ENCODE peak calls at places on chromosomes 5 and 9, in ten cellular contexts. C is activated CD4-positive, alpha-beta T cell treated with anti-CD3 and anti-CD28 coated beads, Interleukin-2, amount 10 ng/mL, durations not matched to agents 7 days and 5 days; Y is IMR-90; K is epithelial cell of proximal tubule; Q is PC-3; D is COR-L47; R is CD8-positive, alpha-beta T cell; O is endothelial cell; W is T47D; J is hypothalamus. P is an unnamed sample.
A peak's percentile ranks its signal among the peaks of the same experiment; 100 is the strongest.

GRCh38 chr9:133701321-133701980 is 36.7 kb downstream of the SARDH start:
- DNase-seq in Q (no peak), R (peak; percentile 23), O (no peak), K (no peak), Y (no peak), D (no peak), W (no peak), J (peak; percentile 32), C (peak; percentile 30), P (no peak)

GRCh38 chr9:36317766-36318165 is 59.5 kb upstream of the GNE start:
- DNase-seq in Y (no peak), K (peak; percentile 67), R (no peak), O (no peak), Q (peak; percentile 93), C (no peak), D (peak; percentile 18), J (peak; percentile 13), W (no peak), P (no peak)

GRCh38 chr5:180491496-180491895 is 2.7 kb upstream of the CNOT6 start:
- DNase-seq in O (no peak), Y (no peak), C (no peak), J (no peak), Q (no peak), W (no peak), D (no peak), K (no peak), R (no peak), P (peak; percentile 17)

GRCh38 chr9:35669331-35670145 is 4.2 kb upstream of the CA9 start:
- DNase-seq in K (peak; percentile 74), Q (peak; percentile 66), D (no peak), C (no peak), Y (peak; percentile 76), O (no peak), W (no peak), R (no peak), J (no peak), P (no peak)

GRCh38 chr5:78162253-78162862 is 132.1 kb downstream of the AP3B1 start:
- DNase-seq in Q (peak; percentile 7), J (no peak), Y (peak; percentile 44), W (peak; percentile 11), O (peak; percentile 31), D (peak; percentile 49), K (no peak), C (peak; percentile 43), R (no peak), P (peak; percentile 4)

GRCh38 chr5:63963080-63963735 is 963 bp upstream of the HTR1A start:
- DNase-seq in Q (peak; percentile 74), Y (peak; percentile 52), R (no peak), O (peak; percentile 78), J (no peak), W (peak; percentile 69), K (peak; percentile 29), C (peak; percentile 64), D (peak; percentile 63), P (peak; percentile 46)

GRCh38 chr9:114811969-114812636 is 6.3 kb upstream of the TNFSF15 start:
- DNase-seq in W (no peak), O (no peak), D (peak; percentile 30), J (no peak), C (no peak), Y (no peak), R (no peak), K (no peak), Q (peak; percentile 56), P (no peak)

GRCh38 chr9:78122631-78123030 is 91.0 kb upstream of the GNAQ start:
- DNase-seq in O (no peak), R (no peak), C (no peak), K (no peak), Y (no peak), J (no peak), D (no peak), W (no peak), Q (peak; percentile 75), P (no peak)

GRCh38 chr9:27145143-27145542 is 36.1 kb downstream of the TEK start:
- DNase-seq in D (no peak), Y (no peak), R (no peak), O (peak; percentile 42), K (no peak), C (no peak), W (no peak), Q (no peak), J (no peak), P (no peak)

GRCh38 chr5:10635257-10635860 is 71.5 kb downstream of the ANKRD33B start:
- DNase-seq in R (peak; percentile 42), Y (peak; percentile 80), W (no peak), Q (peak; percentile 92), J (no peak), D (no peak), K (no peak), C (peak; percentile 70), O (no peak), P (peak; percentile 49)

GRCh38 chr9:21993007-21993406 is 1.2 kb downstream of the CDKN2A start:
- DNase-seq in Q (no peak), K (no peak), D (no peak), C (no peak), J (no peak), R (no peak), W (no peak), Y (no peak), O (no peak), P (no peak)

GRCh38 chr9:3342159-3342777 is 183.5 kb downstream of the RFX3 start:
- DNase-seq in Y (peak; percentile 89), D (no peak), K (no peak), J (no peak), W (no peak), C (no peak), Q (no peak), O (no peak), R (no peak), P (no peak)

GRCh38 chr5:168159425-168159824 is 132.0 kb upstream of the WWC1 start:
- DNase-seq in C (no peak), Q (no peak), W (peak; percentile 30), R (no peak), D (peak; percentile 71), O (peak; percentile 53), J (no peak), Y (no peak), K (no peak), P (no peak)

GRCh38 chr9:82882744-82883143 is 180.2 kb downstream of the RASEF start:
- DNase-seq in Q (peak; percentile 43), K (peak; percentile 10), J (no peak), O (no peak), Y (no peak), W (no peak), D (no peak), R (no peak), C (no peak), P (no peak)

GRCh38 chr5:172713113-172713808 is 57.7 kb downstream of the DUSP1 start:
- DNase-seq in K (no peak), D (no peak), Y (no peak), J (peak; percentile 74), Q (peak; percentile 48), R (peak; percentile 74), O (peak; percentile 79), W (no peak), C (peak; percentile 72), P (peak; percentile 12)

P was measured in GDM1.